ENCODE peak calls at places on chromosomes 12 and 14, in ten cellular contexts. Q is D341Med; J is NCI-H1092; W is iPS-NIHi11; K is GM23338; X is bronchial epithelial cell; I is WTC11; L is kidney glomerular epithelial cell; F is iris pigment epithelial cell; B is stimulated activated CD4-positive, alpha-beta T cell treated with anti-CD3 and anti-CD28 coated beads, Interleukin-15, amount 100 ng/mL, for 24 hours. S is an unnamed sample.

GRCh38 chr12:12425616-12426015 is 68.7 kb downstream of the BORCS5 start:
- DNase-seq in Q (no peak), J (no peak), W (no peak), K (no peak), X (peak), I (no peak), L (no peak), F (peak), B (no peak), S (no peak)

GRCh38 chr14:74425525-74426201 is 347 bp downstream of the SYNDIG1L start:
- DNase-seq in Q (peak), J (no peak), W (peak), K (peak), X (no peak), I (peak), L (no peak), F (peak), B (peak), S (peak)

GRCh38 chr14:85058170-85058569 is 471.8 kb upstream of the FLRT2 start:
- DNase-seq in Q (no peak), J (no peak), W (no peak), K (no peak), X (peak), I (no peak), L (no peak), F (peak), B (no peak), S (no peak)

GRCh38 chr12:92088802-92089201 is 56.8 kb downstream of the BTG1 start:
- DNase-seq in Q (peak), J (no peak), W (no peak), K (no peak), X (no peak), I (no peak), L (no peak), F (no peak), B (no peak), S (no peak)

GRCh38 chr14:65286443-65286842 is 126.1 kb upstream of the FUT8 start:
- DNase-seq in Q (no peak), J (no peak), W (no peak), K (peak), X (no peak), I (no peak), L (no peak), F (no peak), B (peak), S (no peak)

GRCh38 chr14:99137001-99137700 is 134.8 kb downstream of the BCL11B start:
- DNase-seq in Q (no peak), J (no peak), W (no peak), K (no peak), X (no peak), I (no peak), L (no peak), F (no peak), B (no peak), S (peak)

GRCh38 chr12:42145197-42145549 is 499 bp upstream of the GXYLT1 start:
- DNase-seq in Q (no peak), J (no peak), W (peak), K (peak), X (no peak), I (no peak), L (no peak), F (peak), B (no peak), S (no peak)

GRCh38 chr12:7403466-7403865 is 40.5 kb downstream of the CD163L1 start:
- DNase-seq in Q (no peak), J (no peak), W (no peak), K (no peak), X (no peak), I (no peak), L (no peak), F (peak), B (no peak), S (no peak)

GRCh38 chr14:63800651-63801385 is 52.0 kb upstream of the SYNE2 start:
- DNase-seq in Q (no peak), J (no peak), W (no peak), K (no peak), X (peak), I (no peak), L (no peak), F (peak), B (no peak), S (no peak)

GRCh38 chr14:47948981-47949380 is 273.6 kb upstream of the MDGA2 start:
- DNase-seq in Q (no peak), J (no peak), W (peak), K (peak), X (no peak), I (peak), L (no peak), F (no peak), B (no peak), S (peak)

GRCh38 chr12:25957898-25958253 is 606 bp upstream of the RASSF8 start:
- DNase-seq in Q (peak), J (no peak), W (no peak), K (peak), X (peak), I (no peak), L (peak), F (peak), B (peak), S (no peak)

GRCh38 chr14:105461903-105462302 is 12.7 kb upstream of the CRIP2 start:
- DNase-seq in Q (no peak), J (no peak), W (no peak), K (no peak), X (no peak), I (no peak), L (no peak), F (no peak), B (no peak), S (no peak)

GRCh38 chr14:32473476-32473875 is 144.4 kb downstream of the AKAP6 start:
- DNase-seq in Q (no peak), J (no peak), W (peak), K (peak), X (peak), I (no peak), L (peak), F (peak), B (no peak), S (peak)

GRCh38 chr12:111363578-111363977 is 5.3 kb downstream of the PHETA1 start:
- DNase-seq in Q (no peak), J (no peak), W (no peak), K (no peak), X (peak), I (no peak), L (peak), F (peak), B (no peak), S (no peak)

GRCh38 chr12:116278259-116278595 is 734 bp upstream of the MED13L start:
- DNase-seq in Q (no peak), J (no peak), W (no peak), K (no peak), X (no peak), I (no peak), L (no peak), F (no peak), B (no peak), S (no peak)

GRCh38 chr12:1931642-1932041 is 13.2 kb upstream of the CACNA2D4 start:
- DNase-seq in Q (no peak), J (no peak), W (no peak), K (no peak), X (no peak), I (no peak), L (no peak), F (no peak), B (no peak), S (no peak)

GRCh38 chr14:96676161-96676560 is 121.0 kb upstream of the VRK1 start:
- DNase-seq in Q (no peak), J (no peak), W (no peak), K (no peak), X (peak), I (no peak), L (peak), F (peak), B (no peak), S (no peak)

GRCh38 chr12:113247123-113248045 is 26.1 kb downstream of the TPCN1 start:
- DNase-seq in Q (peak), J (no peak), W (no peak), K (no peak), X (peak), I (no peak), L (no peak), F (peak), B (no peak), S (peak)

GRCh38 chr14:100747736-100748135 is 21.0 kb downstream of the DLK1 start:
- DNase-seq in Q (no peak), J (no peak), W (no peak), K (no peak), X (no peak), I (no peak), L (no peak), F (no peak), B (no peak), S (peak)

GRCh38 chr12:132833341-132833740 is 4.7 kb upstream of the GOLGA3 start:
- DNase-seq in Q (no peak), J (no peak), W (no peak), K (no peak), X (no peak), I (no peak), L (no peak), F (no peak), B (no peak), S (no peak)

GRCh38 chr12:51744957-51745356 is 103.6 kb downstream of the FIGNL2 start:
- DNase-seq in Q (no peak), J (no peak), W (no peak), K (no peak), X (no peak), I (no peak), L (no peak), F (no peak), B (no peak), S (no peak)

GRCh38 chr14:31893156-31893813 is 183.8 kb upstream of the ARHGAP5 start:
- DNase-seq in Q (no peak), J (no peak), W (peak), K (peak), X (no peak), I (no peak), L (peak), F (no peak), B (no peak), S (peak)

GRCh38 chr12:132194556-132194955 is 50.3 kb downstream of the NOC4L start:
- DNase-seq in Q (no peak), J (no peak), W (no peak), K (no peak), X (no peak), I (no peak), L (no peak), F (no peak), B (no peak), S (no peak)

GRCh38 chr14:71183856-71184255 is 276.6 kb downstream of the PCNX1 start:
- DNase-seq in Q (no peak), J (peak), W (no peak), K (no peak), X (no peak), I (no peak), L (no peak), F (no peak), B (no peak), S (peak)

GRCh38 chr12:92400006-92400405 is 254.4 kb upstream of the BTG1 start:
- DNase-seq in Q (no peak), J (no peak), W (no peak), K (no peak), X (no peak), I (no peak), L (no peak), F (no peak), B (no peak), S (no peak)

GRCh38 chr14:101233861-101234587 is 327.3 kb upstream of the DIO3 start:
- DNase-seq in Q (no peak), J (no peak), W (no peak), K (no peak), X (no peak), I (no peak), L (no peak), F (no peak), B (no peak), S (peak)

GRCh38 chr12:29782821-29783772 is 645 bp downstream of the TMTC1 start:
- DNase-seq in Q (peak), J (peak), W (peak), K (peak), X (no peak), I (peak), L (no peak), F (peak), B (peak), S (peak)

GRCh38 chr12:64221656-64222010 is 463 bp downstream of the KICS2 start:
- DNase-seq in Q (peak), J (peak), W (peak), K (peak), X (peak), I (peak), L (peak), F (peak), B (peak), S (peak)

GRCh38 chr12:8989425-8989824 is at the start of gene KLRG1:
- DNase-seq in Q (no peak), J (no peak), W (no peak), K (no peak), X (no peak), I (no peak), L (no peak), F (no peak), B (no peak), S (no peak)

GRCh38 chr12:62711626-62712305 is 223.2 kb downstream of the PPM1H start:
- DNase-seq in Q (no peak), J (no peak), W (no peak), K (no peak), X (no peak), I (no peak), L (peak), F (no peak), B (no peak), S (no peak)

GRCh38 chr12:132950844-132951535 is 5.1 kb downstream of the ZNF605 start:
- DNase-seq in Q (no peak), J (no peak), W (no peak), K (no peak), X (no peak), I (no peak), L (no peak), F (no peak), B (no peak), S (peak)

GRCh38 chr12:106566771-106567170 is 16.0 kb upstream of the RFX4 start:
- DNase-seq in Q (no peak), J (no peak), W (no peak), K (no peak), X (no peak), I (no peak), L (peak), F (no peak), B (no peak), S (no peak)

GRCh38 chr12:48000878-48001321 is 3.4 kb downstream of the COL2A1 start:
- DNase-seq in Q (peak), J (peak), W (peak), K (peak), X (peak), I (peak), L (peak), F (peak), B (peak), S (peak)

GRCh38 chr12:114799574-114800487 is 115.9 kb upstream of the TBX3 start:
- DNase-seq in Q (no peak), J (no peak), W (peak), K (no peak), X (no peak), I (peak), L (no peak), F (peak), B (peak), S (peak)

GRCh38 chr12:93824514-93825500 is 147.6 kb downstream of the CRADD start:
- DNase-seq in Q (no peak), J (no peak), W (peak), K (peak), X (no peak), I (peak), L (peak), F (peak), B (no peak), S (peak)

GRCh38 chr12:124236651-124237050 is 58.2 kb upstream of the RFLNA start:
- DNase-seq in Q (no peak), J (no peak), W (no peak), K (no peak), X (peak), I (no peak), L (peak), F (peak), B (no peak), S (no peak)

GRCh38 chr12:104890463-104891096 is 67.5 kb downstream of the SLC41A2 start:
- DNase-seq in Q (no peak), J (no peak), W (no peak), K (no peak), X (peak), I (no peak), L (no peak), F (no peak), B (peak), S (no peak)

GRCh38 chr12:114625294-114625851 is 58.6 kb downstream of the TBX3 start:
- DNase-seq in Q (peak), J (no peak), W (peak), K (peak), X (peak), I (peak), L (no peak), F (peak), B (peak), S (peak)